ENCODE peak calls at places on chromosomes 11 and 22, in five cellular contexts. H, P, Z, G and K are unnamed samples.

GRCh38 chr11:102451693-102452460 is 688 bp downstream of the TMEM123 start:
- DNase-seq in H (peak), P (peak), Z (peak), G (no peak), K (no peak)

GRCh38 chr22:28435271-28435825 is 244.3 kb downstream of the TTC28 start:
- DNase-seq in Z (no peak), G (no peak), P (no peak), H (no peak), K (no peak)

GRCh38 chr11:111359223-111360149 is 19.6 kb downstream of the POU2AF1 start:
- DNase-seq in G (no peak), P (no peak), Z (no peak), H (no peak), K (no peak)

GRCh38 chr11:34052608-34053160 is 1.2 kb downstream of the CAPRIN1 start:
- DNase-seq in G (no peak), Z (peak), P (no peak), H (peak), K (no peak)

GRCh38 chr11:116687458-116688201 is 85.2 kb downstream of the BUD13 start:
- DNase-seq in P (no peak), G (no peak), Z (no peak), H (peak), K (no peak)

GRCh38 chr11:44189986-44190882 is 94.8 kb downstream of the EXT2 start:
- DNase-seq in H (no peak), G (no peak), P (no peak), Z (no peak), K (no peak)

GRCh38 chr11:65588199-65589054 is 7.2 kb downstream of the KCNK7 start:
- DNase-seq in Z (no peak), G (no peak), H (peak), P (no peak), K (no peak)

GRCh38 chr11:23021287-23021863 is 161.1 kb upstream of the CCDC179 start:
- DNase-seq in H (no peak), P (no peak), G (no peak), Z (no peak), K (no peak)

GRCh38 chr11:2587976-2588748 is 111.6 kb downstream of the KCNQ1OT1 start:
- DNase-seq in P (no peak), H (peak), Z (peak), G (no peak), K (no peak)

GRCh38 chr11:2846056-2846455 is 39.5 kb downstream of the CDKN1C start:
- DNase-seq in P (no peak), G (no peak), H (no peak), Z (no peak), K (no peak)

GRCh38 chr11:36361901-36362391 is 65.9 kb downstream of the PRR5L start:
- DNase-seq in P (no peak), H (peak), G (no peak), Z (no peak), K (no peak)

GRCh38 chr22:42732071-42732470 is 11.4 kb upstream of the A4GALT start:
- DNase-seq in H (no peak), G (no peak), P (no peak), Z (no peak), K (no peak)

GRCh38 chr22:31084811-31085492 is 3.8 kb downstream of the SMTN start:
- DNase-seq in P (peak), G (no peak), Z (peak), H (peak), K (no peak)

GRCh38 chr11:64013141-64013896 is 22.4 kb upstream of the FLRT1 start:
- DNase-seq in H (no peak), P (no peak), Z (no peak), G (no peak), K (no peak)

GRCh38 chr11:80916180-80916811 is 1475.5 kb upstream of the TENM4 start:
- DNase-seq in G (no peak), H (no peak), P (no peak), Z (no peak), K (no peak)

GRCh38 chr11:110738641-110739040 is 26.4 kb upstream of the ARHGAP20 start:
- DNase-seq in P (no peak), H (no peak), G (no peak), Z (no peak), K (no peak)

GRCh38 chr11:34439521-34440258 is 956 bp downstream of the CAT start:
- DNase-seq in H (no peak), G (no peak), Z (no peak), P (no peak), K (no peak)

DNA sequence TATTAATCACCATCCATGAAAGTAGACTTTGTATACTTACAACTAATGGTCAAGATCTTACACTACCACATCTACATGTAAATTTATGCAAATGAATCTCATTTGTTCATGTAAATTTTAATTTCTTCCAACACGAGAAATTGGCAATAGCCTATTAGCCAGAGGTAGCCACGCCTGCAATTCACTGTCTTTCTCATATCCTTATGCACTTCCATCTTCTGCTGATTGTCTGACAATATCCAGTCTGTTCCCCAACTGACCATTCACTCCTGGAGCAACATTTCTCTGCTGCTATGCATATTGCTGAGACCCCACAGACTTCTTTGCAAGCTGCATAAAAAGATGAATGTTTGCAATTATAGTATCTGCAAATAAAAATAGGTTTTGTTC is 2.5 kb downstream of the NNMT start:
- DNase-seq in Z (no peak), G (no peak), P (no peak), H (no peak), K (no peak)
- H3K4me3 ChIP-seq in Z (peak), G (no peak), P (peak), H (peak), K (no peak)

DNA sequence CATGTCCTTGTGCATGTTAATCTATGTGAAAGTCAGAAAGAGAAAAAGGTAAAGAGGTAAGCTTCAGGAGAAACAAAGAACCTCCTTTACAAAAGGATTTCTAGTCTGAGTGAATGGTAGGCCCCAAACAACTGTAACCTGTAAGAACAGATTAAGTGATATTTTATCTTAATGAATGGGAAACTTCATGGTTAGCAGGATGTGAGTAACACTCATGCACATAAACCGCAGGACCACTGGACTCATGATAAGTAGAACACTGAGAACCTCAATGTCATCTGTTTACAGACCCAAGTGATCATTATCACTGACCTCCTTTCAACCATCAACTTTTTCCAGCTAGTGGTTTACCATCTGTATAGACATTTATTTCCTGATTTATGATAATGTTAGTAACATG is 19.9 kb downstream of the OR8G5 start:
- DNase-seq in H (no peak), G (no peak), P (no peak), Z (no peak), K (no peak)
- H3K4me3 ChIP-seq in H (no peak), G (no peak), P (no peak), Z (no peak), K (no peak)

GRCh38 chr11:19536131-19536530 is 176.5 kb upstream of the NAV2 start:
- DNase-seq in Z (no peak), P (no peak), G (no peak), H (no peak), K (no peak)

GRCh38 chr11:19539861-19540260 is 172.8 kb upstream of the NAV2 start:
- DNase-seq in P (no peak), Z (no peak), G (no peak), H (no peak), K (no peak)

DNA sequence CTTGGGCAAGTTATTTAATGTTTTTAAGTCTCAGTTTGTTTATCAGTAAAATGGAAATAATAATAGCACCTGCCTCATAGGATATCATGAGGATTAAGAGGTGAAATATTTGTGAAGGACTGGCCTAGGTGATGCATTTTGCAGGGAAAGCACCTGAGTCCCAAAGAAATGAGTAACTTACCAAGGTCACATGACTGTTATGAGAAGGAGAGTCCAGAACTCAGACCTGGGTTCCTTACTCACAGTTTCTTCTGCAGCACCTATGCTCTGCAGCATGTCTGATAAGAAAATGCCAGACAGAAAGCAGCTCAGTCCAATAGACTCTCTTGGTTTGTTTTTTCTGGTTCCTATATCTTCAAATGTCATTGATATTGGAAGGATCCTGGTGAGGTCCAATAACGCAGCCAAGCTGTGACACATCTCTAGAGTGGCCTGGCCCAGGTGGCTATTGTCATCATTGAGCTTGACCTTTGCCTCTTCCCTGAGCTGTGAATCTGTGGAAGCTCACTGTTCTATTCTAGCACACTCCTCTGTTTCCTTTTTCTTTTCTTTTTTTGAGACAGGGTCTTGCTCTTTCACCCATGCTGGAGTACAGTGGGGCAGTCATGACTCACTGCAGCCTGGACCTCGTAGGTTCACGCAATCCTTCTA is 174.7 kb upstream of the NAV2 start:
- DNase-seq in Z (no peak), P (no peak), G (no peak), H (no peak), K (no peak)
- H3K4me3 ChIP-seq in Z (no peak), P (no peak), G (no peak), H (no peak), K (no peak)

DNA sequence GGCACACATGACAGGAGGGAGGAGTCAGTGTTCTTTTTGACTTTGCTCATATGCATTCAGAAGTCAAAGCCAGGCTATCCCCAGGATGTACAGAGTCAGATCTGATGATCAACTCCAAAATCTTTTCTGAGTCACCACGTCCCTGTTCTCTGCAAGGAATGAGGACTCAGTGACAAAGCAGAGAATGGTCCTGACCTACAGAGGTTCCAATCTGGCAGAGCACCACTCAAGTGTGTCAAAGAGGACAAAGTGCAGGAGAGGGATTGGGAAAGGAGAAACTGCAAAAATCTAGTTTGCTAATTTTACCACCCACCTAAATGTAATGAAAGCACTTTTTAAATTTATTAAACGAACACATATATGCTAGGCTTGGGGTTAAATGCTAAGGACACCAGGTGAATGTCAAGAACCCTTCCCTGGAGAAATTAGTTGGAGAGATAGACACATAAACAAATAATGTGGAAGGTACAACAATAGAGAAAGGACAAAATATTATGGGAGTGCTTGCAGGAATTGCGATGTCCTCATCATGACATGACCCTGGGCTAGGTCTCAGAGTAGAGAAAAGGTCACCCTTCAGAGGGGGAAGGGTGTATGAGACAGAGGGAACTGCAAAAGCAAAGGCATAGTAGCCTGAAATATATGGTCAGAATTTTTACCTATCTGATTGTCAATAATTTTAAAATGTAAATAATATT is 56.3 kb downstream of the MTNR1B start:
- DNase-seq in P (no peak), Z (no peak), G (no peak), H (no peak), K (no peak)
- H3K4me3 ChIP-seq in P (no peak), Z (no peak), G (no peak), H (no peak), K (no peak)

GRCh38 chr11:59418151-59418550 is 8.1 kb downstream of the OR5A2 start:
- DNase-seq in Z (no peak), H (no peak), G (no peak), P (no peak), K (no peak)

GRCh38 chr11:59413646-59414045 is 12.6 kb downstream of the OR5A2 start:
- DNase-seq in Z (no peak), P (no peak), H (no peak), G (no peak), K (no peak)

GRCh38 chr11:59417023-59417422 is 9.2 kb downstream of the OR5A2 start:
- DNase-seq in Z (no peak), P (no peak), G (no peak), H (no peak), K (no peak)

DNA sequence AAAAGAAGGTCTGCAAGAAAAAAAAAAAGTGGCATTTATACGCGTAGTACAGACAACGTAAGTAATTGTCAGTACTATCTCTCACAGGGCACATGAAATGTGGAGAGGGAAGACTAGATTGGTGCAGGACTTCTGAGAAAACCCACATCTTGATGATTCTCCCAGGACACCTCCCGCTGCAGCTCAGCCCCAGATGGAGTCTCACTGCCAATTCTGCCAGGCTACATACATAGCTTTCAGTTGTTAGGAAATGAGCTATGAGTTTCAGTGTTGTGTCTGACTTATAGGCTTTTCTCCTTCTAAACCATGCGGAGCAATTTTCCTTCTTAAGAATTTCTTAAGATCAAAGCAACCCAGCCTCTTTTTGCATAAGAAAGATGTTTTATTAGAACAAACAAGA is 9.6 kb downstream of the OR5A2 start:
- DNase-seq in H (no peak), G (no peak), P (no peak), Z (no peak), K (no peak)
- H3K4me3 ChIP-seq in H (no peak), G (no peak), P (no peak), Z (no peak), K (no peak)